ENCODE peak calls at places on chromosomes 13 and 19, in four cellular contexts. One of them, this sample, is unnamed.

GRCh38 chr13:40433577-40433976 is 232.9 kb downstream of the FOXO1 start:
- DNase-seq in IMR-90: no peak
- DNase-seq in H9: no peak
- DNase-seq in H1: no peak
- DNase-seq in this sample: no peak

GRCh38 chr13:84925443-84925842 is 873.8 kb downstream of the SLITRK6 start:
- DNase-seq in IMR-90: peak
- DNase-seq in H9: no peak
- DNase-seq in H1: no peak
- DNase-seq in this sample: no peak

GRCh38 chr19:28785961-28786360 is 427.0 kb downstream of the UQCRFS1 start:
- DNase-seq in IMR-90: no peak
- DNase-seq in H9: peak
- DNase-seq in H1: no peak
- DNase-seq in this sample: peak

GRCh38 chr19:55594996-55595530 is 4.3 kb downstream of the FIZ1 start:
- DNase-seq in IMR-90: no peak
- DNase-seq in H9: no peak
- DNase-seq in H1: no peak
- DNase-seq in this sample: no peak

GRCh38 chr19:14502334-14503092 is 6.6 kb upstream of the GIPC1 start:
- DNase-seq in IMR-90: no peak
- DNase-seq in H9: no peak
- DNase-seq in H1: no peak
- DNase-seq in this sample: peak

GRCh38 chr19:8129061-8129460 is 20.3 kb downstream of the FBN3 start:
- DNase-seq in IMR-90: no peak
- DNase-seq in H9: no peak
- DNase-seq in H1: no peak
- DNase-seq in this sample: no peak

GRCh38 chr19:38321646-38322323 is 2.1 kb downstream of the KCNK6 start:
- DNase-seq in IMR-90: peak
- DNase-seq in H9: no peak
- DNase-seq in H1: no peak
- DNase-seq in this sample: no peak

GRCh38 chr19:50427997-50428425 is 4.7 kb upstream of the MYBPC2 start:
- DNase-seq in IMR-90: peak
- DNase-seq in H9: peak
- DNase-seq in H1: peak
- DNase-seq in this sample: peak

GRCh38 chr19:45973564-45974338 is at the start of gene NOVA2:
- DNase-seq in IMR-90: peak
- DNase-seq in H9: peak
- DNase-seq in H1: peak
- DNase-seq in this sample: peak

GRCh38 chr19:46728208-46728607 is 11.3 kb upstream of the PRKD2 start:
- DNase-seq in IMR-90: no peak
- DNase-seq in H9: no peak
- DNase-seq in H1: no peak
- DNase-seq in this sample: no peak

GRCh38 chr19:35478794-35479193 is 11.5 kb downstream of the KRTDAP start:
- DNase-seq in IMR-90: no peak
- DNase-seq in H9: no peak
- DNase-seq in H1: no peak
- DNase-seq in this sample: no peak

GRCh38 chr13:30111810-30112209 is 195.5 kb downstream of the KATNAL1 start:
- DNase-seq in IMR-90: no peak
- DNase-seq in H9: peak
- DNase-seq in H1: no peak
- DNase-seq in this sample: peak

GRCh38 chr13:32117696-32118095 is 86.1 kb downstream of the FRY start:
- DNase-seq in IMR-90: peak
- DNase-seq in H9: no peak
- DNase-seq in H1: no peak
- DNase-seq in this sample: no peak

GRCh38 chr19:56594783-56595547 is at the start of gene ZNF71:
- DNase-seq in IMR-90: peak
- DNase-seq in H9: peak
- DNase-seq in H1: peak
- DNase-seq in this sample: peak

GRCh38 chr13:19604306-19604705 is 29.2 kb upstream of the MPHOSPH8 start:
- DNase-seq in IMR-90: no peak
- DNase-seq in H9: no peak
- DNase-seq in H1: no peak
- DNase-seq in this sample: no peak

GRCh38 chr19:35436477-35437141 is 11.4 kb upstream of the FFAR2 start:
- DNase-seq in IMR-90: no peak
- DNase-seq in H9: no peak
- DNase-seq in H1: no peak
- DNase-seq in this sample: no peak

GRCh38 chr13:112867301-112867711 is 101.7 kb upstream of the MCF2L start:
- DNase-seq in IMR-90: no peak
- DNase-seq in H9: no peak
- DNase-seq in H1: no peak
- DNase-seq in this sample: no peak

GRCh38 chr19:3194063-3194702 is 8.5 kb downstream of the NCLN start:
- DNase-seq in IMR-90: no peak
- DNase-seq in H9: no peak
- DNase-seq in H1: no peak
- DNase-seq in this sample: no peak
- H4K5ac ChIP-seq in IMR-90: no peak
- H4K5ac ChIP-seq in H9: no peak
- H4K5ac ChIP-seq in H1: no peak
- H4K5ac ChIP-seq in this sample: no peak

DNA sequence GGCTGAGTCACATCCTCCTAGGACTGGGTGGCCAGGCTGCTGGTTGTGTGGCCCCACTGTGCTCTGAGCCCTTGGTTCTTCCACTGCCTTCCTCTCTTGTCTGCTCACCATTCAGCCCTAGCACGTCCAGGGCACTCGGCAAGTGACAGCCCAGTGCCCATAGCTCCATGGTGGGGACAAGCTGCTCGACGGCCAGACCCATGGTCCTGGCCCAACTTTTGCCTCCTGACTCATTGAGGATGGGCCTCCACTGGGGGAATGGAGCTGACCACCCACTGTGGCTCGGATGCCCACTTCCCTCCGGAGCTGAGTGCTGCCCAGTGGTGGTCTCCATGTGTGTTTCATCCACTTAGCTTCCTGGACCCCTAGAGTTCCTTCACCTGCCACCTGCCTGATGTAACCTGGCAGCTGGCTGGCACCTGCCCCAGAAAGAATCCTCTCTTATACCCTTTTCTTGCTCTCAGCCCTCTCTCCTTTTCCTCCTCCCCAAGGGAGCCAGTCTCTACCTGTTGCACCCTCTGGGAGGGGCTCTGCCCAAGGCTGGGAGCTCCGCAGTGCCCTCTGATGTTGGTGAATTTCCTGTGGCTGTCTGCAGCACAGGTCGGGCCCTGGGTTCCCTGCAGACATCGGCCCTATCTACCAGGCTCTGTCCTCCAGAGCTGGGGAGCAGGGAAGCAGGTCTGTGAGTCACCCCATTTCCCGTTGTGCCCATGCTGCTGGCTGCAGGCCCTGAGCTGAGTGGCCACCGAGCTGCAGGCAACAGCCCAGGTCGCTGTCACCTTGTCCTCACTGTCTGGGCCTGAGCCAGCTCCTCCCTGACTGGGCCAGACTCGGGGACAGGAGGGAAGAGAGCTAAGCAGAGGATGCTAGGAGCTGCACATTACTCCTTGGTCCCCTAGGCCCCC is 7.4 kb downstream of the CHST8 start:
- DNase-seq in IMR-90: no peak
- DNase-seq in H9: peak
- DNase-seq in H1: no peak
- DNase-seq in this sample: no peak
- H3K23ac ChIP-seq in IMR-90: no peak
- H3K23ac ChIP-seq in H9: no peak
- H3K23ac ChIP-seq in H1: no peak
- H3K23ac ChIP-seq in this sample: no peak

GRCh38 chr19:390386-391198 is 18.4 kb downstream of the C2CD4C start:
- DNase-seq in IMR-90: no peak
- DNase-seq in H9: no peak
- DNase-seq in H1: no peak
- DNase-seq in this sample: no peak
- H2BK5ac ChIP-seq in IMR-90: no peak
- H2BK5ac ChIP-seq in H9: no peak
- H2BK5ac ChIP-seq in H1: peak
- H2BK5ac ChIP-seq in this sample: no peak

GRCh38 chr19:11174336-11174735 is 18.8 kb upstream of the SPC24 start:
- DNase-seq in IMR-90: no peak
- DNase-seq in H9: no peak
- DNase-seq in H1: no peak
- DNase-seq in this sample: no peak
- H4K5ac ChIP-seq in IMR-90: no peak
- H4K5ac ChIP-seq in H9: no peak
- H4K5ac ChIP-seq in H1: no peak
- H4K5ac ChIP-seq in this sample: no peak